ENCODE peak calls at places on chromosomes 13 and 19, in four cellular contexts. One of them, this sample, is unnamed.

GRCh38 chr13:75739244-75739868 is 103.2 kb downstream of the LMO7 start:
- DNase-seq in right atrium auricular region: no peak
- DNase-seq in suprapubic skin: no peak
- DNase-seq in CD4-positive, alpha-beta T cell: no peak
- DNase-seq in this sample: no peak

GRCh38 chr19:18961767-18962423 is 20.9 kb upstream of the HOMER3 start:
- DNase-seq in suprapubic skin: no peak
- DNase-seq in right atrium auricular region: no peak
- DNase-seq in CD4-positive, alpha-beta T cell: peak
- DNase-seq in this sample: no peak

GRCh38 chr19:31537136-31537535 is 187.9 kb upstream of the TSHZ3 start:
- DNase-seq in right atrium auricular region: peak
- DNase-seq in suprapubic skin: peak
- DNase-seq in CD4-positive, alpha-beta T cell: no peak
- DNase-seq in this sample: no peak

GRCh38 chr19:44718441-44719261 is 19.7 kb downstream of the CEACAM16 start:
- DNase-seq in suprapubic skin: no peak
- DNase-seq in right atrium auricular region: peak
- DNase-seq in CD4-positive, alpha-beta T cell: no peak
- DNase-seq in this sample: no peak

GRCh38 chr19:53388168-53388567 is 6.8 kb upstream of the ZNF765 start:
- DNase-seq in right atrium auricular region: no peak
- DNase-seq in suprapubic skin: no peak
- DNase-seq in CD4-positive, alpha-beta T cell: no peak
- DNase-seq in this sample: no peak

GRCh38 chr19:39160523-39160861 is 34.9 kb downstream of the PAK4 start:
- DNase-seq in CD4-positive, alpha-beta T cell: no peak
- DNase-seq in suprapubic skin: no peak
- DNase-seq in right atrium auricular region: peak
- DNase-seq in this sample: no peak

GRCh38 chr19:56085571-56086275 is 35.4 kb downstream of the ZNF787 start:
- DNase-seq in suprapubic skin: no peak
- DNase-seq in CD4-positive, alpha-beta T cell: no peak
- DNase-seq in right atrium auricular region: no peak
- DNase-seq in this sample: no peak

GRCh38 chr13:98910501-98910951 is 67.3 kb downstream of the DOCK9 start:
- DNase-seq in CD4-positive, alpha-beta T cell: no peak
- DNase-seq in right atrium auricular region: no peak
- DNase-seq in suprapubic skin: no peak
- DNase-seq in this sample: no peak

GRCh38 chr13:104315606-104316005 is 1249.4 kb upstream of the SLC10A2 start:
- DNase-seq in right atrium auricular region: no peak
- DNase-seq in suprapubic skin: no peak
- DNase-seq in CD4-positive, alpha-beta T cell: no peak
- DNase-seq in this sample: no peak

GRCh38 chr19:53521373-53522202 is 16.4 kb upstream of the ZNF331 start:
- DNase-seq in suprapubic skin: no peak
- DNase-seq in CD4-positive, alpha-beta T cell: no peak
- DNase-seq in right atrium auricular region: no peak
- DNase-seq in this sample: no peak

GRCh38 chr19:13037161-13037560 is 41.9 kb downstream of the NFIX start:
- DNase-seq in suprapubic skin: no peak
- DNase-seq in CD4-positive, alpha-beta T cell: no peak
- DNase-seq in right atrium auricular region: no peak
- DNase-seq in this sample: no peak

GRCh38 chr19:44684892-44685847 is 13.8 kb upstream of the CEACAM16 start:
- DNase-seq in CD4-positive, alpha-beta T cell: no peak
- DNase-seq in suprapubic skin: no peak
- DNase-seq in right atrium auricular region: peak
- DNase-seq in this sample: no peak

GRCh38 chr13:20405691-20406090 is 120.0 kb downstream of the CRYL1 start:
- DNase-seq in suprapubic skin: no peak
- DNase-seq in right atrium auricular region: no peak
- DNase-seq in CD4-positive, alpha-beta T cell: no peak
- DNase-seq in this sample: no peak

GRCh38 chr13:113343692-113343968 is 20.3 kb downstream of the GRTP1 start:
- DNase-seq in CD4-positive, alpha-beta T cell: no peak
- DNase-seq in right atrium auricular region: no peak
- DNase-seq in suprapubic skin: no peak
- DNase-seq in this sample: no peak

GRCh38 chr19:30516586-30516985 is 144.4 kb downstream of the ZNF536 start:
- DNase-seq in suprapubic skin: peak
- DNase-seq in right atrium auricular region: no peak
- DNase-seq in CD4-positive, alpha-beta T cell: no peak
- DNase-seq in this sample: no peak

GRCh38 chr13:106100261-106100919 is 435.1 kb downstream of the EFNB2 start:
- DNase-seq in right atrium auricular region: no peak
- DNase-seq in CD4-positive, alpha-beta T cell: no peak
- DNase-seq in suprapubic skin: no peak
- DNase-seq in this sample: no peak

GRCh38 chr13:102933076-102933922 is 87.5 kb downstream of the ERCC5 start:
- DNase-seq in suprapubic skin: no peak
- DNase-seq in CD4-positive, alpha-beta T cell: no peak
- DNase-seq in right atrium auricular region: no peak
- DNase-seq in this sample: no peak

GRCh38 chr19:55146648-55147218 is 2.3 kb downstream of the TNNT1 start:
- DNase-seq in CD4-positive, alpha-beta T cell: no peak
- DNase-seq in right atrium auricular region: no peak
- DNase-seq in suprapubic skin: no peak
- DNase-seq in this sample: no peak

GRCh38 chr13:75838366-75839017 is 202.4 kb downstream of the LMO7 start:
- DNase-seq in CD4-positive, alpha-beta T cell: no peak
- DNase-seq in suprapubic skin: no peak
- DNase-seq in right atrium auricular region: no peak
- DNase-seq in this sample: no peak

GRCh38 chr19:13226983-13227382 is 76.8 kb downstream of the IER2 start:
- DNase-seq in suprapubic skin: no peak
- DNase-seq in CD4-positive, alpha-beta T cell: no peak
- DNase-seq in right atrium auricular region: no peak
- DNase-seq in this sample: no peak

GRCh38 chr19:29537601-29538000 is 11.8 kb downstream of the VSTM2B start:
- DNase-seq in suprapubic skin: peak
- DNase-seq in CD4-positive, alpha-beta T cell: no peak
- DNase-seq in right atrium auricular region: no peak
- DNase-seq in this sample: no peak

GRCh38 chr19:37997911-37998344 is 90.9 kb downstream of the SIPA1L3 start:
- DNase-seq in right atrium auricular region: no peak
- DNase-seq in CD4-positive, alpha-beta T cell: no peak
- DNase-seq in suprapubic skin: no peak
- DNase-seq in this sample: no peak

GRCh38 chr13:21675095-21676007 is 4.5 kb downstream of the FGF9 start:
- DNase-seq in right atrium auricular region: no peak
- DNase-seq in CD4-positive, alpha-beta T cell: no peak
- DNase-seq in suprapubic skin: no peak
- DNase-seq in this sample: peak

GRCh38 chr19:952680-953500 is 27.1 kb downstream of the ARID3A start:
- DNase-seq in CD4-positive, alpha-beta T cell: no peak
- DNase-seq in right atrium auricular region: no peak
- DNase-seq in suprapubic skin: no peak
- DNase-seq in this sample: no peak

GRCh38 chr19:6238643-6239281 is 41.0 kb downstream of the MLLT1 start:
- DNase-seq in CD4-positive, alpha-beta T cell: no peak
- DNase-seq in right atrium auricular region: no peak
- DNase-seq in suprapubic skin: no peak
- DNase-seq in this sample: no peak

GRCh38 chr13:32243695-32244094 is 71.5 kb downstream of the ZAR1L start:
- DNase-seq in CD4-positive, alpha-beta T cell: no peak
- DNase-seq in suprapubic skin: no peak
- DNase-seq in right atrium auricular region: no peak
- DNase-seq in this sample: no peak

GRCh38 chr19:29858000-29858596 is 46.3 kb downstream of the CCNE1 start:
- DNase-seq in suprapubic skin: no peak
- DNase-seq in CD4-positive, alpha-beta T cell: peak
- DNase-seq in right atrium auricular region: no peak
- DNase-seq in this sample: peak

GRCh38 chr19:10408511-10409291 is 5.4 kb upstream of the CDC37 start:
- DNase-seq in right atrium auricular region: no peak
- DNase-seq in CD4-positive, alpha-beta T cell: no peak
- DNase-seq in suprapubic skin: no peak
- DNase-seq in this sample: peak

GRCh38 chr19:1106841-1107654 is 3.3 kb downstream of the GPX4 start:
- DNase-seq in CD4-positive, alpha-beta T cell: no peak
- DNase-seq in suprapubic skin: no peak
- DNase-seq in right atrium auricular region: no peak
- DNase-seq in this sample: no peak

GRCh38 chr19:47839913-47840312 is 18.2 kb downstream of the CRX start:
- DNase-seq in right atrium auricular region: no peak
- DNase-seq in suprapubic skin: no peak
- DNase-seq in CD4-positive, alpha-beta T cell: no peak
- DNase-seq in this sample: no peak

GRCh38 chr13:41296879-41297646 is 14.0 kb upstream of the NAA16 start:
- DNase-seq in suprapubic skin: no peak
- DNase-seq in CD4-positive, alpha-beta T cell: no peak
- DNase-seq in right atrium auricular region: no peak
- DNase-seq in this sample: no peak

GRCh38 chr19:17948474-17948966 is 15.7 kb downstream of the CCDC124 start:
- DNase-seq in suprapubic skin: no peak
- DNase-seq in right atrium auricular region: no peak
- DNase-seq in CD4-positive, alpha-beta T cell: no peak
- DNase-seq in this sample: no peak

GRCh38 chr13:26300140-26300539 is 46.2 kb downstream of the CDK8 start:
- DNase-seq in CD4-positive, alpha-beta T cell: no peak
- DNase-seq in right atrium auricular region: no peak
- DNase-seq in suprapubic skin: no peak
- DNase-seq in this sample: no peak

GRCh38 chr13:74289861-74290260 is 155.7 kb upstream of the KLF12 start:
- DNase-seq in CD4-positive, alpha-beta T cell: no peak
- DNase-seq in right atrium auricular region: no peak
- DNase-seq in suprapubic skin: no peak
- DNase-seq in this sample: no peak

GRCh38 chr13:21344662-21345176 is 114.4 kb downstream of the ZDHHC20 start:
- DNase-seq in CD4-positive, alpha-beta T cell: no peak
- DNase-seq in right atrium auricular region: no peak
- DNase-seq in suprapubic skin: no peak
- DNase-seq in this sample: no peak

GRCh38 chr19:12881172-12881808 is at the start of gene DNASE2:
- DNase-seq in right atrium auricular region: peak
- DNase-seq in suprapubic skin: peak
- DNase-seq in CD4-positive, alpha-beta T cell: peak
- DNase-seq in this sample: peak

GRCh38 chr13:32409561-32410440 is 18.1 kb downstream of the N4BP2L1 start:
- DNase-seq in suprapubic skin: no peak
- DNase-seq in CD4-positive, alpha-beta T cell: no peak
- DNase-seq in right atrium auricular region: peak
- DNase-seq in this sample: no peak

GRCh38 chr19:12769689-12770088 is 5.7 kb downstream of the HOOK2 start:
- DNase-seq in right atrium auricular region: no peak
- DNase-seq in suprapubic skin: no peak
- DNase-seq in CD4-positive, alpha-beta T cell: peak
- DNase-seq in this sample: no peak

DNA sequence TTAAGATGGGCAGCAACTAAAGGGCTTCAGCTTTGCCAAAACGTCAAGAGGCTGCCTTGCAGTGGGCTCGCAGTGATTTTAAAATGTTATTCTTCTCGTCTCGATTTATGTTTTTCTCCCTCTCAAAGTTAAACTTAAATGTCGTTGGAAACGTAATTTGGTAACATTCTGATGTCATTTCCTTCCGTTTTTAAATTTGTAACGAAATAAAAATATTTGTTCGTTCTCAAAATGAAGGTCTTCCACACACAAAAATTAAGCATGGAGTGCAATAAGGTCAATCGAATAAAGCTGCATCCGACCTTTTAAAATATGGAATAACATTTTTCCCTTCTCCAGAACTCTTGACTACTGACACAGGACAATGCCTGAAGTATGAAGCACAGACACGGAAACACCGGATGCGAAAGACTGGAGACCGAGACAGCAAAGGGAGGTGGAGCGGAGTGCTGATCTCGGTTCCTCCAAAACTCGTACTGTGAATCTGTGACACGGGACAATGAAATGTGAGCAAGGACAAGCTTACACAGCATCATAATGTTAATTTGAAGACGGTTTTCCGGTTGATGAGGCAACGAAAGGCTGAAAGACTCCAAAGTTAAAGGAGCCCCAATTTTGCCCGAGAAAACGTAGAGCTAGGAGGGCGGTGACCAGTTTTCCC is 850 bp downstream of the MTMR6 start:
- DNase-seq in CD4-positive, alpha-beta T cell: peak
- DNase-seq in suprapubic skin: no peak
- DNase-seq in right atrium auricular region: no peak
- DNase-seq in this sample: peak
- TF ChIP-seq CTCF in CD4-positive, alpha-beta T cell: no peak
- TF ChIP-seq CTCF in suprapubic skin: no peak
- TF ChIP-seq CTCF in right atrium auricular region: no peak
- TF ChIP-seq CTCF in this sample: no peak

DNA sequence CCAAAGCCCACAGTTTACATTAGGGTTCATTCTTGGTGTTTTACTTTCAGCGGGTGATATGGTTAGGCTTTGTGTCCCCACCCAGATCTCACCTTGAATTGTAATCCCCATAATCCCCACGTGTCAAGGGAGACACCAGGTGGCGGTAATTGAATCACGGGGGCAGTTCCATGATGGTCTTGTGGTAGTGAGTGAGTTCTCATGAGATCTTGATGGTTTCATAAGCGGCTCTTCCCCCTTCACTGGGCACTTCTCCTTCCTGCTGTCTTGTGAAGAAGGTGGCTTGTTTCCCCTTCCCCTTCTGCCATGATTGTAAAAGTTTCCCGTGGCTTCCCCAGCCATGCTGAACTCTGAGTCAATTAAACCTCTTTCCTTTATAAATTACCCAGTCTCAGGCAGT is 12.0 kb downstream of the FPR2 start:
- DNase-seq in right atrium auricular region: no peak
- DNase-seq in CD4-positive, alpha-beta T cell: no peak
- DNase-seq in suprapubic skin: no peak
- DNase-seq in this sample: no peak
- TF ChIP-seq CTCF in right atrium auricular region: no peak
- TF ChIP-seq CTCF in CD4-positive, alpha-beta T cell: no peak
- TF ChIP-seq CTCF in suprapubic skin: no peak
- TF ChIP-seq CTCF in this sample: no peak

DNA sequence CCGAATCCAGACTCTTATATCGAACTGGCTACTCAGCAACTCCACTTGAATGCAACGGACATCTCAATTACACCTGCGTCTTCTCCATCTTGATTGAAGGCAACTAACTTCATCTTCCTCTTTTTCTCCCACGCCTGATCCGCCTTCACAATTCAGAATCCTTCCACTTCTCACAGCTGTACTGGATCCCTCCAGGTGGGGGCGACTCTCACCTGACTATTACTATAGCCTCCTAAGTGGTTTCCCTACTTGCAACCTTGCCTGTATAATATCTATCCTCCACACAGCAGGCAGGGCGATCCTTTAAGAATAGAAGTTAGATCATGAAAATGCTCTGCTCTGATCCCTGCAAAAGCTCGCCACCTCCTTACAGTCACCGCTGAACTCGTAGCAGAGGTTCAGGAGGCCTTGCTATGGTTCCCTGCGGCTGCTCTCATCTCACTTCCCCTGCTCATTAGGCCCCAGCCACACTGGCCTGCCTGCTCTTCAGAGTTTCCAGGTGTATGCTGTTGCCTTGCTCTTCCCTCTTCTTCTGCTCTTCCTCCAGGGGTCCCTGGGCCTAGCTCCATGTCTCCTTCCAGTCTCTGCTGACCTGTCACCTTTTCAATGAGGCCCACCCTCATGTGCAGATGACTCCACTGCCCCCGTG is 31.9 kb downstream of the RFXAP start:
- DNase-seq in CD4-positive, alpha-beta T cell: no peak
- DNase-seq in suprapubic skin: no peak
- DNase-seq in right atrium auricular region: no peak
- DNase-seq in this sample: no peak
- TF ChIP-seq CTCF in CD4-positive, alpha-beta T cell: no peak
- TF ChIP-seq CTCF in suprapubic skin: no peak
- TF ChIP-seq CTCF in right atrium auricular region: no peak
- TF ChIP-seq CTCF in this sample: no peak

GRCh38 chr19:15614507-15615379 is at the start of gene CYP4F8:
- DNase-seq in suprapubic skin: no peak
- DNase-seq in right atrium auricular region: no peak
- DNase-seq in CD4-positive, alpha-beta T cell: no peak
- DNase-seq in this sample: no peak
- TF ChIP-seq CTCF in suprapubic skin: no peak
- TF ChIP-seq CTCF in right atrium auricular region: no peak
- TF ChIP-seq CTCF in CD4-positive, alpha-beta T cell: no peak
- TF ChIP-seq CTCF in this sample: no peak

This sample was measured in natural killer cell.